ENCODE peak calls at places on chromosomes 4 and X, in five cellular contexts. One of them, this sample, is unnamed.
A peak's percentile ranks its signal among the peaks of the same experiment; 100 is the strongest.

GRCh38 chr4:8150152-8151090 is 8.2 kb downstream of the ABLIM2 start:
- DNase-seq in fibroblast of mammary gland: no peak
- DNase-seq in neuronal stem cell: no peak
- DNase-seq in AG08396: no peak
- DNase-seq in HCEC 1CT: no peak
- DNase-seq in this sample: no peak

GRCh38 chr4:71713611-71714203 is 70.2 kb downstream of the GC start:
- DNase-seq in fibroblast of mammary gland: peak; percentile 69
- DNase-seq in neuronal stem cell: no peak
- DNase-seq in AG08396: peak; percentile 12
- DNase-seq in HCEC 1CT: peak; percentile 27
- DNase-seq in this sample: peak; percentile 0

GRCh38 chr4:141571793-141572192 is 64.6 kb upstream of the IL15 start:
- DNase-seq in fibroblast of mammary gland: no peak
- DNase-seq in neuronal stem cell: no peak
- DNase-seq in AG08396: no peak
- DNase-seq in HCEC 1CT: no peak
- DNase-seq in this sample: no peak

GRCh38 chr4:175996231-175996630 is 69.4 kb upstream of the WDR17 start:
- DNase-seq in fibroblast of mammary gland: no peak
- DNase-seq in neuronal stem cell: no peak
- DNase-seq in AG08396: no peak
- DNase-seq in HCEC 1CT: no peak
- DNase-seq in this sample: no peak

GRCh38 chrX:154321624-154322023 is 26.0 kb downstream of the TKTL1 start:
- DNase-seq in fibroblast of mammary gland: no peak
- DNase-seq in neuronal stem cell: no peak
- DNase-seq in AG08396: no peak
- DNase-seq in HCEC 1CT: no peak
- DNase-seq in this sample: no peak

GRCh38 chr4:124143632-124144031 is 568.9 kb downstream of the ANKRD50 start:
- DNase-seq in fibroblast of mammary gland: no peak
- DNase-seq in neuronal stem cell: no peak
- DNase-seq in AG08396: no peak
- DNase-seq in HCEC 1CT: no peak
- DNase-seq in this sample: no peak

GRCh38 chr4:139617702-139618490 is 47.7 kb upstream of the MGST2 start:
- DNase-seq in fibroblast of mammary gland: no peak
- DNase-seq in neuronal stem cell: no peak
- DNase-seq in AG08396: no peak
- DNase-seq in HCEC 1CT: peak; percentile 3
- DNase-seq in this sample: no peak

GRCh38 chr4:6769138-6769983 is 13.2 kb upstream of the KIAA0232 start:
- DNase-seq in fibroblast of mammary gland: no peak
- DNase-seq in neuronal stem cell: no peak
- DNase-seq in AG08396: no peak
- DNase-seq in HCEC 1CT: no peak
- DNase-seq in this sample: no peak

GRCh38 chr4:35993606-35994005 is 250.7 kb downstream of the ARAP2 start:
- DNase-seq in fibroblast of mammary gland: no peak
- DNase-seq in neuronal stem cell: no peak
- DNase-seq in AG08396: no peak
- DNase-seq in HCEC 1CT: no peak
- DNase-seq in this sample: no peak

GRCh38 chrX:120308558-120308957 is 2.7 kb downstream of the TMEM255A start:
- DNase-seq in fibroblast of mammary gland: no peak
- DNase-seq in neuronal stem cell: peak; percentile 53
- DNase-seq in AG08396: no peak
- DNase-seq in HCEC 1CT: no peak
- DNase-seq in this sample: no peak

GRCh38 chr4:189988892-189989431 is 38.1 kb downstream of the FRG2 start:
- DNase-seq in fibroblast of mammary gland: no peak
- DNase-seq in neuronal stem cell: no peak
- DNase-seq in AG08396: no peak
- DNase-seq in HCEC 1CT: no peak
- DNase-seq in this sample: no peak

GRCh38 chr4:54322817-54323417 is 93.8 kb downstream of the PDGFRA start:
- DNase-seq in fibroblast of mammary gland: peak; percentile 64
- DNase-seq in neuronal stem cell: peak; percentile 68
- DNase-seq in AG08396: peak; percentile 81
- DNase-seq in HCEC 1CT: peak; percentile 24
- DNase-seq in this sample: peak; percentile 49

GRCh38 chr4:213971-214370 is 89.7 kb downstream of the ZNF718 start:
- DNase-seq in fibroblast of mammary gland: no peak
- DNase-seq in neuronal stem cell: no peak
- DNase-seq in AG08396: no peak
- DNase-seq in HCEC 1CT: no peak
- DNase-seq in this sample: no peak

GRCh38 chr4:98794565-98795205 is 134.2 kb downstream of the EIF4E start:
- DNase-seq in fibroblast of mammary gland: peak; percentile 44
- DNase-seq in neuronal stem cell: no peak
- DNase-seq in AG08396: no peak
- DNase-seq in HCEC 1CT: no peak
- DNase-seq in this sample: no peak

GRCh38 chr4:119300388-119301131 is 21.4 kb downstream of the FABP2 start:
- DNase-seq in fibroblast of mammary gland: peak; percentile 87
- DNase-seq in neuronal stem cell: peak; percentile 76
- DNase-seq in AG08396: peak; percentile 93
- DNase-seq in HCEC 1CT: peak; percentile 87
- DNase-seq in this sample: peak; percentile 60

GRCh38 chrX:109848451-109849050 is 115.5 kb upstream of the ACSL4 start:
- DNase-seq in fibroblast of mammary gland: no peak
- DNase-seq in neuronal stem cell: peak; percentile 77
- DNase-seq in AG08396: no peak
- DNase-seq in HCEC 1CT: no peak
- DNase-seq in this sample: no peak

GRCh38 chr4:140595065-140595464 is 26.3 kb upstream of the UCP1 start:
- DNase-seq in fibroblast of mammary gland: peak; percentile 5
- DNase-seq in neuronal stem cell: no peak
- DNase-seq in AG08396: no peak
- DNase-seq in HCEC 1CT: no peak
- DNase-seq in this sample: no peak

GRCh38 chr4:73742776-73743175 is 2.4 kb downstream of the CXCL8 start:
- DNase-seq in fibroblast of mammary gland: no peak
- DNase-seq in neuronal stem cell: no peak
- DNase-seq in AG08396: no peak
- DNase-seq in HCEC 1CT: no peak
- DNase-seq in this sample: no peak

GRCh38 chr4:2417765-2418651 is at the start of gene ZFYVE28:
- DNase-seq in fibroblast of mammary gland: no peak
- DNase-seq in neuronal stem cell: no peak
- DNase-seq in AG08396: peak; percentile 56
- DNase-seq in HCEC 1CT: no peak
- DNase-seq in this sample: no peak

GRCh38 chrX:2487366-2487765 is 13.4 kb downstream of the DHRSX start:
- DNase-seq in fibroblast of mammary gland: no peak
- DNase-seq in neuronal stem cell: no peak
- DNase-seq in AG08396: no peak
- DNase-seq in HCEC 1CT: no peak
- DNase-seq in this sample: no peak

GRCh38 chr4:24160358-24160757 is 270.5 kb upstream of the PPARGC1A start:
- DNase-seq in fibroblast of mammary gland: no peak
- DNase-seq in neuronal stem cell: no peak
- DNase-seq in AG08396: no peak
- DNase-seq in HCEC 1CT: no peak
- DNase-seq in this sample: no peak

GRCh38 chr4:89111833-89112563 is 665 bp downstream of the TIGD2 start:
- DNase-seq in fibroblast of mammary gland: peak; percentile 93
- DNase-seq in neuronal stem cell: no peak
- DNase-seq in AG08396: peak; percentile 68
- DNase-seq in HCEC 1CT: peak; percentile 87
- DNase-seq in this sample: no peak

GRCh38 chrX:122586831-122587230 is 597.2 kb upstream of the GRIA3 start:
- DNase-seq in fibroblast of mammary gland: peak; percentile 22
- DNase-seq in neuronal stem cell: no peak
- DNase-seq in AG08396: peak; percentile 3
- DNase-seq in HCEC 1CT: peak; percentile 41
- DNase-seq in this sample: no peak

GRCh38 chrX:1106478-1107210 is 105.8 kb downstream of the CRLF2 start:
- DNase-seq in fibroblast of mammary gland: no peak
- DNase-seq in neuronal stem cell: no peak
- DNase-seq in AG08396: no peak
- DNase-seq in HCEC 1CT: no peak
- DNase-seq in this sample: no peak

GRCh38 chr4:83328486-83328885 is 6.2 kb downstream of the HPSE start:
- DNase-seq in fibroblast of mammary gland: no peak
- DNase-seq in neuronal stem cell: no peak
- DNase-seq in AG08396: no peak
- DNase-seq in HCEC 1CT: no peak
- DNase-seq in this sample: no peak

GRCh38 chr4:38621004-38621684 is 42.9 kb upstream of the KLF3 start:
- DNase-seq in fibroblast of mammary gland: peak; percentile 76
- DNase-seq in neuronal stem cell: no peak
- DNase-seq in AG08396: peak; percentile 56
- DNase-seq in HCEC 1CT: peak; percentile 64
- DNase-seq in this sample: no peak

GRCh38 chr4:77777135-77777777 is 41.9 kb downstream of the CNOT6L start:
- DNase-seq in fibroblast of mammary gland: peak; percentile 47
- DNase-seq in neuronal stem cell: no peak
- DNase-seq in AG08396: no peak
- DNase-seq in HCEC 1CT: no peak
- DNase-seq in this sample: no peak

GRCh38 chr4:111811661-111812060 is 333.6 kb upstream of the FAM241A start:
- DNase-seq in fibroblast of mammary gland: no peak
- DNase-seq in neuronal stem cell: no peak
- DNase-seq in AG08396: no peak
- DNase-seq in HCEC 1CT: no peak
- DNase-seq in this sample: no peak

GRCh38 chr4:6909113-6909969 is at the start of gene TBC1D14:
- DNase-seq in fibroblast of mammary gland: peak; percentile 74
- DNase-seq in neuronal stem cell: peak; percentile 89
- DNase-seq in AG08396: peak; percentile 98
- DNase-seq in HCEC 1CT: peak; percentile 57
- DNase-seq in this sample: peak; percentile 77

GRCh38 chr4:145619639-145619996 is 433 bp downstream of the MMAA start:
- DNase-seq in fibroblast of mammary gland: peak; percentile 52
- DNase-seq in neuronal stem cell: no peak
- DNase-seq in AG08396: peak; percentile 41
- DNase-seq in HCEC 1CT: peak; percentile 10
- DNase-seq in this sample: no peak

GRCh38 chrX:124594017-124594651 is 247.8 kb downstream of the SH2D1A start:
- DNase-seq in fibroblast of mammary gland: peak; percentile 32
- DNase-seq in neuronal stem cell: no peak
- DNase-seq in AG08396: no peak
- DNase-seq in HCEC 1CT: no peak
- DNase-seq in this sample: no peak